ENCODE peak calls at places on chromosomes 4 and X, in eight cellular contexts. One of them, this sample, is unnamed.

GRCh38 chr4:109183851-109184345 is 118.6 kb downstream of the COL25A1 start:
- DNase-seq in cardiac septum: no peak
- DNase-seq in hepatocyte: no peak
- DNase-seq in T1000: no peak
- DNase-seq in MCF 10A: no peak
- DNase-seq in left cardiac atrium: no peak
- DNase-seq in activated T-cell treated with anti-CD3 and anti-CD28 coated beads for 1 hour: no peak
- DNase-seq in neural progenitor cell: no peak
- DNase-seq in this sample: no peak

GRCh38 chr4:8539661-8540060 is 40.5 kb upstream of the GPR78 start:
- DNase-seq in cardiac septum: no peak
- DNase-seq in neural progenitor cell: no peak
- DNase-seq in left cardiac atrium: no peak
- DNase-seq in T1000: no peak
- DNase-seq in activated T-cell treated with anti-CD3 and anti-CD28 coated beads for 1 hour: no peak
- DNase-seq in MCF 10A: no peak
- DNase-seq in hepatocyte: no peak
- DNase-seq in this sample: peak

GRCh38 chr4:37599092-37599800 is 86.9 kb downstream of the RELL1 start:
- DNase-seq in cardiac septum: no peak
- DNase-seq in activated T-cell treated with anti-CD3 and anti-CD28 coated beads for 1 hour: no peak
- DNase-seq in T1000: no peak
- DNase-seq in left cardiac atrium: no peak
- DNase-seq in MCF 10A: no peak
- DNase-seq in neural progenitor cell: no peak
- DNase-seq in hepatocyte: peak
- DNase-seq in this sample: no peak

GRCh38 chr4:139668036-139668435 is 2.4 kb downstream of the MGST2 start:
- DNase-seq in hepatocyte: no peak
- DNase-seq in activated T-cell treated with anti-CD3 and anti-CD28 coated beads for 1 hour: no peak
- DNase-seq in T1000: no peak
- DNase-seq in left cardiac atrium: no peak
- DNase-seq in cardiac septum: no peak
- DNase-seq in neural progenitor cell: no peak
- DNase-seq in MCF 10A: no peak
- DNase-seq in this sample: no peak

GRCh38 chr4:79959652-79960051 is 113.4 kb downstream of the ANTXR2 start:
- DNase-seq in MCF 10A: no peak
- DNase-seq in activated T-cell treated with anti-CD3 and anti-CD28 coated beads for 1 hour: no peak
- DNase-seq in hepatocyte: no peak
- DNase-seq in left cardiac atrium: no peak
- DNase-seq in cardiac septum: no peak
- DNase-seq in T1000: no peak
- DNase-seq in neural progenitor cell: peak
- DNase-seq in this sample: no peak

GRCh38 chr4:13546374-13546854 is 2.1 kb upstream of the NKX3-2 start:
- DNase-seq in cardiac septum: no peak
- DNase-seq in T1000: no peak
- DNase-seq in hepatocyte: no peak
- DNase-seq in MCF 10A: no peak
- DNase-seq in activated T-cell treated with anti-CD3 and anti-CD28 coated beads for 1 hour: no peak
- DNase-seq in left cardiac atrium: no peak
- DNase-seq in neural progenitor cell: no peak
- DNase-seq in this sample: no peak

GRCh38 chr4:76867880-76868655 is 29.9 kb downstream of the SOWAHB start:
- DNase-seq in cardiac septum: no peak
- DNase-seq in T1000: no peak
- DNase-seq in activated T-cell treated with anti-CD3 and anti-CD28 coated beads for 1 hour: no peak
- DNase-seq in MCF 10A: peak
- DNase-seq in neural progenitor cell: peak
- DNase-seq in left cardiac atrium: no peak
- DNase-seq in hepatocyte: peak
- DNase-seq in this sample: no peak

GRCh38 chr4:139892973-139893736 is 227.5 kb downstream of the MGST2 start:
- DNase-seq in MCF 10A: peak
- DNase-seq in cardiac septum: no peak
- DNase-seq in hepatocyte: no peak
- DNase-seq in left cardiac atrium: no peak
- DNase-seq in T1000: no peak
- DNase-seq in neural progenitor cell: no peak
- DNase-seq in activated T-cell treated with anti-CD3 and anti-CD28 coated beads for 1 hour: no peak
- DNase-seq in this sample: no peak

GRCh38 chr4:147090486-147090885 is 144.8 kb upstream of the TTC29 start:
- DNase-seq in activated T-cell treated with anti-CD3 and anti-CD28 coated beads for 1 hour: no peak
- DNase-seq in T1000: no peak
- DNase-seq in cardiac septum: no peak
- DNase-seq in neural progenitor cell: no peak
- DNase-seq in left cardiac atrium: no peak
- DNase-seq in hepatocyte: no peak
- DNase-seq in MCF 10A: no peak
- DNase-seq in this sample: no peak

GRCh38 chrX:31580726-31581125 is 508.9 kb upstream of the FTHL17 start:
- DNase-seq in cardiac septum: no peak
- DNase-seq in T1000: no peak
- DNase-seq in left cardiac atrium: no peak
- DNase-seq in activated T-cell treated with anti-CD3 and anti-CD28 coated beads for 1 hour: no peak
- DNase-seq in MCF 10A: peak
- DNase-seq in hepatocyte: no peak
- DNase-seq in neural progenitor cell: peak
- DNase-seq in this sample: no peak

GRCh38 chr4:169649545-169650226 is 29.3 kb downstream of the CLCN3 start:
- DNase-seq in activated T-cell treated with anti-CD3 and anti-CD28 coated beads for 1 hour: no peak
- DNase-seq in T1000: no peak
- DNase-seq in hepatocyte: no peak
- DNase-seq in cardiac septum: no peak
- DNase-seq in MCF 10A: no peak
- DNase-seq in neural progenitor cell: no peak
- DNase-seq in left cardiac atrium: peak
- DNase-seq in this sample: no peak

GRCh38 chr4:88043001-88043400 is 35.6 kb downstream of the PKD2 start:
- DNase-seq in neural progenitor cell: no peak
- DNase-seq in left cardiac atrium: no peak
- DNase-seq in hepatocyte: no peak
- DNase-seq in cardiac septum: no peak
- DNase-seq in T1000: no peak
- DNase-seq in activated T-cell treated with anti-CD3 and anti-CD28 coated beads for 1 hour: no peak
- DNase-seq in MCF 10A: no peak
- DNase-seq in this sample: no peak

GRCh38 chrX:39336709-39337294 is 535.5 kb downstream of the MID1IP1 start:
- DNase-seq in neural progenitor cell: no peak
- DNase-seq in T1000: no peak
- DNase-seq in left cardiac atrium: no peak
- DNase-seq in MCF 10A: no peak
- DNase-seq in hepatocyte: peak
- DNase-seq in cardiac septum: no peak
- DNase-seq in activated T-cell treated with anti-CD3 and anti-CD28 coated beads for 1 hour: no peak
- DNase-seq in this sample: no peak

GRCh38 chrX:63250253-63250868 is 100.8 kb downstream of the SPIN4 start:
- DNase-seq in cardiac septum: no peak
- DNase-seq in T1000: no peak
- DNase-seq in activated T-cell treated with anti-CD3 and anti-CD28 coated beads for 1 hour: no peak
- DNase-seq in MCF 10A: peak
- DNase-seq in neural progenitor cell: peak
- DNase-seq in left cardiac atrium: no peak
- DNase-seq in hepatocyte: peak
- DNase-seq in this sample: no peak

GRCh38 chr4:186627226-186627865 is 72.0 kb upstream of the MTNR1A start:
- DNase-seq in activated T-cell treated with anti-CD3 and anti-CD28 coated beads for 1 hour: no peak
- DNase-seq in cardiac septum: no peak
- DNase-seq in hepatocyte: no peak
- DNase-seq in left cardiac atrium: no peak
- DNase-seq in neural progenitor cell: no peak
- DNase-seq in T1000: no peak
- DNase-seq in MCF 10A: peak
- DNase-seq in this sample: no peak

GRCh38 chr4:8079031-8079885 is 79.4 kb downstream of the ABLIM2 start:
- DNase-seq in cardiac septum: no peak
- DNase-seq in neural progenitor cell: no peak
- DNase-seq in T1000: no peak
- DNase-seq in hepatocyte: peak
- DNase-seq in MCF 10A: no peak
- DNase-seq in activated T-cell treated with anti-CD3 and anti-CD28 coated beads for 1 hour: no peak
- DNase-seq in left cardiac atrium: no peak
- DNase-seq in this sample: no peak

GRCh38 chr4:6507345-6507744 is 34.9 kb upstream of the PPP2R2C start:
- DNase-seq in MCF 10A: no peak
- DNase-seq in left cardiac atrium: no peak
- DNase-seq in hepatocyte: no peak
- DNase-seq in neural progenitor cell: no peak
- DNase-seq in cardiac septum: peak
- DNase-seq in T1000: no peak
- DNase-seq in activated T-cell treated with anti-CD3 and anti-CD28 coated beads for 1 hour: no peak
- DNase-seq in this sample: peak

GRCh38 chrX:49656554-49656953 is 39.2 kb downstream of the PAGE1 start:
- DNase-seq in MCF 10A: no peak
- DNase-seq in activated T-cell treated with anti-CD3 and anti-CD28 coated beads for 1 hour: no peak
- DNase-seq in neural progenitor cell: no peak
- DNase-seq in hepatocyte: no peak
- DNase-seq in T1000: no peak
- DNase-seq in left cardiac atrium: no peak
- DNase-seq in cardiac septum: no peak
- DNase-seq in this sample: no peak

GRCh38 chr4:48042979-48043461 is 26.4 kb downstream of the NIPAL1 start:
- DNase-seq in left cardiac atrium: no peak
- DNase-seq in hepatocyte: peak
- DNase-seq in MCF 10A: no peak
- DNase-seq in activated T-cell treated with anti-CD3 and anti-CD28 coated beads for 1 hour: no peak
- DNase-seq in neural progenitor cell: no peak
- DNase-seq in cardiac septum: no peak
- DNase-seq in T1000: no peak
- DNase-seq in this sample: no peak

GRCh38 chrX:79369871-79370270 is 2.7 kb upstream of the ITM2A start:
- DNase-seq in T1000: no peak
- DNase-seq in neural progenitor cell: no peak
- DNase-seq in left cardiac atrium: no peak
- DNase-seq in cardiac septum: no peak
- DNase-seq in MCF 10A: no peak
- DNase-seq in hepatocyte: no peak
- DNase-seq in activated T-cell treated with anti-CD3 and anti-CD28 coated beads for 1 hour: no peak
- DNase-seq in this sample: no peak

GRCh38 chrX:63101879-63102620 is 249.1 kb downstream of the SPIN4 start:
- DNase-seq in neural progenitor cell: no peak
- DNase-seq in hepatocyte: no peak
- DNase-seq in left cardiac atrium: no peak
- DNase-seq in cardiac septum: no peak
- DNase-seq in T1000: no peak
- DNase-seq in activated T-cell treated with anti-CD3 and anti-CD28 coated beads for 1 hour: no peak
- DNase-seq in MCF 10A: no peak
- DNase-seq in this sample: no peak

GRCh38 chrX:136660896-136661295 is 12.9 kb downstream of the CD40LG start:
- DNase-seq in T1000: no peak
- DNase-seq in cardiac septum: no peak
- DNase-seq in activated T-cell treated with anti-CD3 and anti-CD28 coated beads for 1 hour: no peak
- DNase-seq in hepatocyte: no peak
- DNase-seq in left cardiac atrium: no peak
- DNase-seq in neural progenitor cell: no peak
- DNase-seq in MCF 10A: no peak
- DNase-seq in this sample: no peak

GRCh38 chrX:19661977-19662376 is 146.7 kb upstream of the MAP3K15 start:
- DNase-seq in cardiac septum: no peak
- DNase-seq in T1000: no peak
- DNase-seq in MCF 10A: peak
- DNase-seq in neural progenitor cell: no peak
- DNase-seq in hepatocyte: no peak
- DNase-seq in activated T-cell treated with anti-CD3 and anti-CD28 coated beads for 1 hour: no peak
- DNase-seq in left cardiac atrium: no peak
- DNase-seq in this sample: no peak

GRCh38 chr4:156515295-156515694 is 456.3 kb downstream of the PDGFC start:
- DNase-seq in neural progenitor cell: no peak
- DNase-seq in left cardiac atrium: no peak
- DNase-seq in T1000: no peak
- DNase-seq in activated T-cell treated with anti-CD3 and anti-CD28 coated beads for 1 hour: no peak
- DNase-seq in MCF 10A: no peak
- DNase-seq in cardiac septum: no peak
- DNase-seq in hepatocyte: no peak
- DNase-seq in this sample: no peak

GRCh38 chr4:123200417-123200945 is 196.1 kb upstream of the SPRY1 start:
- DNase-seq in MCF 10A: no peak
- DNase-seq in left cardiac atrium: no peak
- DNase-seq in cardiac septum: no peak
- DNase-seq in activated T-cell treated with anti-CD3 and anti-CD28 coated beads for 1 hour: no peak
- DNase-seq in T1000: no peak
- DNase-seq in hepatocyte: no peak
- DNase-seq in neural progenitor cell: no peak
- DNase-seq in this sample: no peak

GRCh38 chr4:45064741-45065140 is 338.4 kb upstream of the GNPDA2 start:
- DNase-seq in cardiac septum: no peak
- DNase-seq in MCF 10A: no peak
- DNase-seq in activated T-cell treated with anti-CD3 and anti-CD28 coated beads for 1 hour: no peak
- DNase-seq in left cardiac atrium: no peak
- DNase-seq in T1000: no peak
- DNase-seq in hepatocyte: no peak
- DNase-seq in neural progenitor cell: no peak
- DNase-seq in this sample: no peak

GRCh38 chrX:68826113-68826980 is 2.5 kb upstream of the EFNB1 start:
- DNase-seq in T1000: peak
- DNase-seq in cardiac septum: peak
- DNase-seq in activated T-cell treated with anti-CD3 and anti-CD28 coated beads for 1 hour: no peak
- DNase-seq in neural progenitor cell: no peak
- DNase-seq in left cardiac atrium: no peak
- DNase-seq in hepatocyte: no peak
- DNase-seq in MCF 10A: no peak
- DNase-seq in this sample: peak